ENCODE peak calls at places on chromosomes 2 and 18, in ten cellular contexts. A is activated CD8-positive, alpha-beta memory T cell treated with anti-CD3 and anti-CD28 coated beads for 24 hours; F is heart right ventricle; X is B cell; Q is NCI-H1092; T is non-pigmented ciliary epithelial cell; J is left cardiac atrium; G is NCI-H748 treated with DMSO at 0.1 percent for 48 hours; C is aorta; K is foreskin fibroblast. N is an unnamed sample.

GRCh38 chr2:152320166-152320565 is 14.8 kb upstream of the FMNL2 start:
- DNase-seq in A (no peak), F (no peak), X (no peak), Q (no peak), T (no peak), J (no peak), G (no peak), C (no peak), K (peak), N (no peak)

GRCh38 chr2:19022334-19022733 is 336.1 kb downstream of the OSR1 start:
- DNase-seq in A (no peak), F (no peak), X (no peak), Q (no peak), T (no peak), J (no peak), G (no peak), C (no peak), K (no peak), N (no peak)

GRCh38 chr2:41579811-41580210 is 468.0 kb upstream of the PKDCC start:
- DNase-seq in A (no peak), F (no peak), X (no peak), Q (no peak), T (no peak), J (no peak), G (no peak), C (no peak), K (peak), N (no peak)

GRCh38 chr2:163306647-163307046 is 429.2 kb downstream of the FIGN start:
- DNase-seq in A (no peak), F (no peak), X (no peak), Q (no peak), T (no peak), J (no peak), G (no peak), C (no peak), K (no peak), N (no peak)

GRCh38 chr2:70767699-70768584 is at the start of gene ADD2:
- DNase-seq in A (peak), F (peak), X (peak), Q (peak), T (no peak), J (peak), G (peak), C (peak), K (peak), N (peak)

GRCh38 chr2:173149491-173149890 is 73.8 kb downstream of the MAP3K20 start:
- DNase-seq in A (peak), F (no peak), X (peak), Q (no peak), T (no peak), J (no peak), G (no peak), C (no peak), K (peak), N (no peak)

GRCh38 chr2:109031481-109032228 is 42.6 kb upstream of the EDAR start:
- DNase-seq in A (peak), F (peak), X (peak), Q (peak), T (no peak), J (peak), G (no peak), C (peak), K (peak), N (no peak)

GRCh38 chr2:176096243-176096985 is 3.2 kb upstream of the HOXD12 start:
- DNase-seq in A (no peak), F (no peak), X (no peak), Q (no peak), T (no peak), J (no peak), G (no peak), C (no peak), K (peak), N (no peak)

GRCh38 chr2:196263181-196263747 is 91.9 kb upstream of the STK17B start:
- DNase-seq in A (no peak), F (no peak), X (peak), Q (no peak), T (no peak), J (no peak), G (no peak), C (no peak), K (peak), N (peak)

GRCh38 chr18:48165104-48165866 is 234.8 kb upstream of the SMAD2 start:
- DNase-seq in A (no peak), F (no peak), X (no peak), Q (no peak), T (no peak), J (no peak), G (no peak), C (peak), K (no peak), N (no peak)